ENCODE peak calls at places on chromosome 6, in five cellular contexts. One of them, this sample, is unnamed.

GRCh38 chr6:151063339-151063738 is 176.4 kb upstream of the AKAP12 start:
- DNase-seq in dorsolateral prefrontal cortex: no peak
- DNase-seq in GM12865: no peak
- DNase-seq in left ventricle myocardium inferior: no peak
- DNase-seq in HFFc6: peak
- DNase-seq in this sample: no peak

GRCh38 chr6:29631860-29632731 is 887 bp downstream of the GABBR1 start:
- DNase-seq in GM12865: no peak
- DNase-seq in HFFc6: peak
- DNase-seq in dorsolateral prefrontal cortex: peak
- DNase-seq in left ventricle myocardium inferior: peak
- DNase-seq in this sample: peak

GRCh38 chr6:133184798-133185380 is 56.3 kb upstream of the EYA4 start:
- DNase-seq in GM12865: peak
- DNase-seq in dorsolateral prefrontal cortex: no peak
- DNase-seq in left ventricle myocardium inferior: no peak
- DNase-seq in HFFc6: no peak
- DNase-seq in this sample: peak

GRCh38 chr6:36999467-37000125 is 5.9 kb upstream of the FGD2 start:
- DNase-seq in HFFc6: no peak
- DNase-seq in dorsolateral prefrontal cortex: no peak
- DNase-seq in left ventricle myocardium inferior: no peak
- DNase-seq in GM12865: no peak
- DNase-seq in this sample: no peak

GRCh38 chr6:98824163-98824906 is 10.0 kb upstream of the POU3F2 start:
- DNase-seq in GM12865: no peak
- DNase-seq in left ventricle myocardium inferior: no peak
- DNase-seq in HFFc6: no peak
- DNase-seq in dorsolateral prefrontal cortex: no peak
- DNase-seq in this sample: no peak

GRCh38 chr6:145898376-145898775 is 65.8 kb downstream of the SHPRH start:
- DNase-seq in HFFc6: no peak
- DNase-seq in dorsolateral prefrontal cortex: no peak
- DNase-seq in left ventricle myocardium inferior: no peak
- DNase-seq in GM12865: no peak
- DNase-seq in this sample: no peak

GRCh38 chr6:140572129-140572528 is 1197.7 kb upstream of the CITED2 start:
- DNase-seq in HFFc6: peak
- DNase-seq in left ventricle myocardium inferior: no peak
- DNase-seq in dorsolateral prefrontal cortex: no peak
- DNase-seq in GM12865: peak
- DNase-seq in this sample: no peak

GRCh38 chr6:35400901-35401311 is 51.2 kb upstream of the FANCE start:
- DNase-seq in HFFc6: no peak
- DNase-seq in GM12865: no peak
- DNase-seq in left ventricle myocardium inferior: no peak
- DNase-seq in dorsolateral prefrontal cortex: no peak
- DNase-seq in this sample: no peak

GRCh38 chr6:107491059-107491609 is 1.2 kb downstream of the SOBP start:
- DNase-seq in dorsolateral prefrontal cortex: peak
- DNase-seq in HFFc6: no peak
- DNase-seq in left ventricle myocardium inferior: peak
- DNase-seq in GM12865: no peak
- DNase-seq in this sample: peak

GRCh38 chr6:149925253-149925973 is 2.5 kb upstream of the RAET1G start:
- DNase-seq in left ventricle myocardium inferior: no peak
- DNase-seq in HFFc6: no peak
- DNase-seq in GM12865: no peak
- DNase-seq in dorsolateral prefrontal cortex: no peak
- DNase-seq in this sample: no peak

GRCh38 chr6:3594196-3594595 is 137.3 kb upstream of the SLC22A23 start:
- DNase-seq in dorsolateral prefrontal cortex: no peak
- DNase-seq in HFFc6: no peak
- DNase-seq in left ventricle myocardium inferior: no peak
- DNase-seq in GM12865: no peak
- DNase-seq in this sample: no peak

GRCh38 chr6:2669067-2669710 is 81.5 kb downstream of the MYLK4 start:
- DNase-seq in HFFc6: no peak
- DNase-seq in dorsolateral prefrontal cortex: no peak
- DNase-seq in GM12865: no peak
- DNase-seq in left ventricle myocardium inferior: no peak
- DNase-seq in this sample: no peak

GRCh38 chr6:168322966-168323365 is 3.4 kb upstream of the DACT2 start:
- DNase-seq in left ventricle myocardium inferior: no peak
- DNase-seq in HFFc6: no peak
- DNase-seq in dorsolateral prefrontal cortex: no peak
- DNase-seq in GM12865: no peak
- DNase-seq in this sample: no peak

GRCh38 chr6:116210750-116211425 is 43.0 kb downstream of the TSPYL4 start:
- DNase-seq in HFFc6: peak
- DNase-seq in left ventricle myocardium inferior: peak
- DNase-seq in dorsolateral prefrontal cortex: no peak
- DNase-seq in GM12865: no peak
- DNase-seq in this sample: no peak

DNA sequence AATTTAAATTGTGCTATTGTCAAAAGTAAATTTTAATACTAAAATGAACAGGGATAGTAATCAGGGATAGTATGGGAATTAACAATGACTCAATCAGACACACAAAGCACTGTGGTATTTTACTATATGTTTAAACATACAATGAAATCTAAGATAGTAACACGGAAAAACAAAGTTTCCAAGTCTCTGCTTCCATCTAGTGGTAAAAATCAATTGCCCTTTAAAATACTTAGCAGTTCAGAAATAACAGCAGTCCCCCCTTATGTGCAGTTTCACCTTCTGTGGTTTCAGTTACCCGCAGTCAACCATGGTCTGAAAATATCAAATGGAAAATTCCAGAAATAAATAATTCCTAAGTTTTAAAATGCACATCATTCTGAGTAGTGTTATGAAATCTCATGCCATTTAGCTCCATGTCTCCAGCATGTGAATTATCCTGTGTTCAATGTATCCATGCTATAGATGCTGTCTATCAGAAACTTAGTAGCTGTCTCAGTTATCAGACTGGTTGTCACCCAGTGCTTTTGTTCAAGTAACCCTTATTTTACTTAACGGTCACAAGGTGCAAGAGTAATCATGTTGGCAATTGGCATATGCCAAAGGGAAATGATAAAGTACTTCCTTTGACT is 58.5 kb downstream of the AHI1 start:
- DNase-seq in GM12865: peak
- DNase-seq in dorsolateral prefrontal cortex: no peak
- DNase-seq in HFFc6: peak
- DNase-seq in left ventricle myocardium inferior: no peak
- DNase-seq in this sample: peak
- TF ChIP-seq CTCF in GM12865: peak
- TF ChIP-seq CTCF in dorsolateral prefrontal cortex: no peak
- TF ChIP-seq CTCF in HFFc6: peak
- TF ChIP-seq CTCF in left ventricle myocardium inferior: peak
- TF ChIP-seq CTCF in this sample: no peak

GRCh38 chr6:148612043-148612442 is 134.8 kb upstream of the UST start:
- DNase-seq in GM12865: no peak
- DNase-seq in HFFc6: no peak
- DNase-seq in left ventricle myocardium inferior: no peak
- DNase-seq in dorsolateral prefrontal cortex: no peak
- DNase-seq in this sample: no peak

GRCh38 chr6:148611213-148611612 is 135.6 kb upstream of the UST start:
- DNase-seq in GM12865: no peak
- DNase-seq in dorsolateral prefrontal cortex: peak
- DNase-seq in left ventricle myocardium inferior: peak
- DNase-seq in HFFc6: peak
- DNase-seq in this sample: no peak

DNA sequence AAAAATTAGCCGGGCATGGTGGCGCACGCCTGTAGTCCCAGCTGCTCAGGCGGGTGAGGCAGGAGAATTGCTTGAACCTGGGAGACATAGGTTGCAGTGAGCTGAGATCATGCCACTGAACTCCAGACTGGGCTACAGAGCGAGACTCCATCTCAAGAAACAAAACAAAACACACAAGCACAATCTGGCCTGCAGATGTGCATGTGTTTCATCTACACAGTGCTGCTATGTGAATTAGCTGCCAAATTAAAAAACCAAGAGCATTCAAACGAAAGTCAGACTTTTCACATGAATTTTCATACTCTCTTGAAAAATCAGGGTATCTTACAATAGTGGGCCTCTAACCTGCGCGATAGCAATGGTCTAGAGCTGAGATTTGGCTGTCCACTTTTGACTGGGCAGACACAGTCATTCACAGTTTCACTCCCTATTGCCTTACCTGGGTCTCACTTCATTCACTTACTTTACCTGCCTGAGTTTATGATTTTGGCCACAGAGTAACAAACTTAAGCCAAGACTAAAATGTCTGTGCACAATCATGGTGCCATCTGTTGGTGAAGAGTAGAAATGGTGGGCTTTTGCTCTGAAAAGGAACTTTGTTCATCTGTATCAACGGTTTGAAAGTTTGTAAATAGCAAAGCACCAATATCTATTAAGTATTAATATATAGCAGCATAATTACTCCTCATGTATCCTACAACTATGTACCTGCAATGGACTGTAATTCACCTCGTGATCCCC is 138.4 kb upstream of the UST start:
- DNase-seq in left ventricle myocardium inferior: no peak
- DNase-seq in GM12865: peak
- DNase-seq in dorsolateral prefrontal cortex: no peak
- DNase-seq in HFFc6: peak
- DNase-seq in this sample: no peak
- TF ChIP-seq CTCF in left ventricle myocardium inferior: peak
- TF ChIP-seq CTCF in GM12865: peak
- TF ChIP-seq CTCF in dorsolateral prefrontal cortex: peak
- TF ChIP-seq CTCF in HFFc6: peak
- TF ChIP-seq CTCF in this sample: peak

DNA sequence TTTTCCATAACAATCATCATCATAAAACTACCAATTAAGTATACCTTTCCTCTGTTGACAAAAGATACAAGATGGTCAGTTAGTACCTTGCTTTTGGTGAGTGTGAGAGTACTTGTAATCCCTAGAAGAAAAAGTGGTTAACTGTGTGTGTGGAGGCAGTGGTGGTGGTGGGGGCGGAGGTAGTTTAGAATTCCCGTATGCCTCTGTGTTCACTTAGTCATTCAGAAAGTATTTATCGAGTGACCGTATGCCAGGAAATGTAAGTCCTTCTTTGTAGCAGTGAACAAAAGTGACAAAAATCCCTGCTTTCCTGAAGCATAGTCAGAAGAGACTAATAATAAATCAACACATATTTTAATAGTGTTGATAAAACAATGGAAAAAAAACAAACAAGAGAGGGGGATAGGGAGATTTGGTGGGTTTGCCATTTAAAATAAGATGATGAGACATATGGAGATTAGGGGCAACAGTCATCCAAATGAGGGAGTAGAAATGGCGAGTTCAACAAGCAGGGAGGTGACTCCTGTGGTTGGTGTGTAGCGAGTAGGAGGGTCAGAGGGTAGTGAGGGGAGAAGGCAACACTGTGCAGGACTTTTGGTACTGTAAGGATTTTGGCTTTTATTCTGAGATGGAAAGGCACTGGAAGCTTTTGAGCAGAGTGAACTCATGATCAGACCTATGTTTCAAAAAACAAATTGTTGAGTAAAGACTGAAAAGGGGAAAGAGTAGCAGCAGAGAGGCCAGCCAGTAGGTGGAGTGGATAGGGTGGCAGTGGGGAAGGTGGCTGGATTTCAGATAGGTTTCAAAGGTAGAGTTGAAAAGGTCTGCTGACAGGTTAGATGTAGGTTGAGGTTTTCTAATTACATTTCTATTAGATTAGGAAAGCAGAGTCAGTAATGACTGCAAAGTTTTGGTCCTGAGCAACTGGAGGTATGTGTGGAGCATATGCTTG is 40.3 kb upstream of the SIM1 start:
- DNase-seq in dorsolateral prefrontal cortex: no peak
- DNase-seq in GM12865: peak
- DNase-seq in HFFc6: peak
- DNase-seq in left ventricle myocardium inferior: no peak
- DNase-seq in this sample: no peak
- TF ChIP-seq CTCF in dorsolateral prefrontal cortex: no peak
- TF ChIP-seq CTCF in GM12865: no peak
- TF ChIP-seq CTCF in HFFc6: peak
- TF ChIP-seq CTCF in left ventricle myocardium inferior: no peak
- TF ChIP-seq CTCF in this sample: no peak

GRCh38 chr6:105136433-105137350 is 43.1 kb downstream of the POPDC3 start:
- DNase-seq in GM12865: peak
- DNase-seq in dorsolateral prefrontal cortex: peak
- DNase-seq in left ventricle myocardium inferior: peak
- DNase-seq in HFFc6: peak
- DNase-seq in this sample: peak
- TF ChIP-seq CTCF in GM12865: no peak
- TF ChIP-seq CTCF in dorsolateral prefrontal cortex: peak
- TF ChIP-seq CTCF in left ventricle myocardium inferior: peak
- TF ChIP-seq CTCF in HFFc6: peak
- TF ChIP-seq CTCF in this sample: no peak

DNA sequence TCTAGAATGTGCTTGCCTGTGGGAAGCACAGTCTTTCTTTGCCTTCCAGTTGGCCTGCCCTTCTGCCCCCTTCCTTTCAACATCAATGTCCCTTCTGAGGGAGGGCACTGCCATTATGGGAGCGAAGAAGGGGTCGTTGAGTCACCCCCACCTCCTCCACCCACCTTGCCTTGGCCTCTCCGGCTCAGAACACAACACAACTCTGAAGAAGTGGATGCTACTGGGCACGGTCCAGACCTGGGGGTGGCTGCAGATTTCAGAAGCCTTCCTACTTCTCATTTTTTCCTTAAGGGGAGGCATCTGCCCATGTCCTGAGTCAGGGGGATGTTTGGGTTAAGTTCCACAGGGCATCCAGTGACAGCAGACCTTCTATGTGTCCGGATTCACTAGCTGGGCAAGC is 72.1 kb downstream of the GFOD1 start:
- DNase-seq in left ventricle myocardium inferior: no peak
- DNase-seq in GM12865: no peak
- DNase-seq in HFFc6: no peak
- DNase-seq in dorsolateral prefrontal cortex: no peak
- DNase-seq in this sample: no peak
- TF ChIP-seq CTCF in left ventricle myocardium inferior: no peak
- TF ChIP-seq CTCF in GM12865: no peak
- TF ChIP-seq CTCF in HFFc6: no peak
- TF ChIP-seq CTCF in dorsolateral prefrontal cortex: no peak
- TF ChIP-seq CTCF in this sample: no peak

GRCh38 chr6:110996661-110997060 is 14.8 kb downstream of the RPF2 start:
- DNase-seq in left ventricle myocardium inferior: no peak
- DNase-seq in HFFc6: no peak
- DNase-seq in dorsolateral prefrontal cortex: no peak
- DNase-seq in GM12865: no peak
- DNase-seq in this sample: no peak

DNA sequence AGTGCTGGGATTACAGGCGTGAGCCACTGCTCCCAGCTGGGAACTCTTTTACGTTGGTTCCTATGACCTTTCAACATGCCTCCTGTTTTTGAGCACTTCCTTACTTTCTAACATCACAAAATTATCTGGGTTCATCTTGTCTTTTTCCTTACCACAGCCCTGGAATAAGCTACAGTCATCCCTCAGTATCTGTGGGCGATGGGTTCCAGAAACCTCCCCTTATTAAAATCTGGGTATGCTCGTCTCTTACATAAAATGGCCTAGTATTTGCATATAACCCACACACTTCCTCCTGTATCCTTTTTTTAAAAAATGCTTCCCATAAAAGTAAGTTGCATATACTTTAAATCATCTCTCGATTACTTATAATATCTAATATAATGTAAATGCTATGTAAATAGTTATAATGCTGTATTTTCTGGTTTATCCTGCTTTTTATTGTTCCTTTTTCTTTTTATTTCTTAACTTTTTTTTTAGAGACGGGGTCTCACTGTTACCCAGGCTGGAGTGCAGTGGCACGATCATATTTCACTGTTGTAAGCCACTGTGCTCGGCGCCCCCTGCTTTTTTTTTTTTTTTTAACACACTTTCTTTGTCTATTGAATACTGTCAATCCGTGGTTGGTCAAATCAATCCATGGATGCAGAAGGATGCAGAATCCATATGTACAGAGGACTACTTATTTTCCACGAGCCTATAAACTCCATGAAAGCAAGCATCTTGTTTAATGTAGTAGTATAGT is 9.2 kb downstream of the RPF2 start:
- DNase-seq in dorsolateral prefrontal cortex: no peak
- DNase-seq in left ventricle myocardium inferior: no peak
- DNase-seq in HFFc6: no peak
- DNase-seq in GM12865: no peak
- DNase-seq in this sample: no peak
- TF ChIP-seq CTCF in dorsolateral prefrontal cortex: no peak
- TF ChIP-seq CTCF in left ventricle myocardium inferior: no peak
- TF ChIP-seq CTCF in HFFc6: peak
- TF ChIP-seq CTCF in GM12865: no peak
- TF ChIP-seq CTCF in this sample: no peak

This sample was measured in GM20000.